ENCODE peak calls at places on chromosome 13, in four cellular contexts. One of them, this sample, is unnamed.

GRCh38 chr13:110250258-110250891 is 56.6 kb downstream of the COL4A1 start:
- DNase-seq in aorta: peak
- DNase-seq in cardiac muscle cell: peak
- DNase-seq in esophagus squamous epithelium: no peak
- DNase-seq in this sample: no peak

GRCh38 chr13:44171151-44171550 is 202.5 kb upstream of the SERP2 start:
- DNase-seq in esophagus squamous epithelium: no peak
- DNase-seq in cardiac muscle cell: no peak
- DNase-seq in aorta: no peak
- DNase-seq in this sample: no peak

GRCh38 chr13:89465366-89465765 is 1794.2 kb downstream of the SLITRK5 start:
- DNase-seq in aorta: no peak
- DNase-seq in esophagus squamous epithelium: no peak
- DNase-seq in cardiac muscle cell: peak
- DNase-seq in this sample: no peak

GRCh38 chr13:26132756-26133155 is 80.9 kb upstream of the SHISA2 start:
- DNase-seq in esophagus squamous epithelium: no peak
- DNase-seq in aorta: no peak
- DNase-seq in cardiac muscle cell: peak
- DNase-seq in this sample: no peak

GRCh38 chr13:109163052-109163413 is 533.6 kb downstream of the MYO16 start:
- DNase-seq in aorta: no peak
- DNase-seq in esophagus squamous epithelium: no peak
- DNase-seq in cardiac muscle cell: peak
- DNase-seq in this sample: no peak

GRCh38 chr13:95354680-95355487 is 53.6 kb upstream of the ABCC4 start:
- DNase-seq in aorta: no peak
- DNase-seq in esophagus squamous epithelium: no peak
- DNase-seq in cardiac muscle cell: peak
- DNase-seq in this sample: no peak

GRCh38 chr13:113209880-113210421 is 538 bp downstream of the CUL4A start:
- DNase-seq in cardiac muscle cell: peak
- DNase-seq in aorta: peak
- DNase-seq in esophagus squamous epithelium: no peak
- DNase-seq in this sample: peak

GRCh38 chr13:34247596-34247995 is 429.6 kb downstream of the RFC3 start:
- DNase-seq in cardiac muscle cell: no peak
- DNase-seq in esophagus squamous epithelium: no peak
- DNase-seq in aorta: no peak
- DNase-seq in this sample: no peak

GRCh38 chr13:35552172-35552844 is 75.8 kb upstream of the MAB21L1 start:
- DNase-seq in cardiac muscle cell: peak
- DNase-seq in aorta: no peak
- DNase-seq in esophagus squamous epithelium: no peak
- DNase-seq in this sample: no peak

GRCh38 chr13:36819811-36820140 is 754 bp downstream of the RFXAP start:
- DNase-seq in cardiac muscle cell: peak
- DNase-seq in esophagus squamous epithelium: no peak
- DNase-seq in aorta: no peak
- DNase-seq in this sample: no peak

GRCh38 chr13:94176576-94176975 is 302.9 kb downstream of the DCT start:
- DNase-seq in aorta: no peak
- DNase-seq in esophagus squamous epithelium: no peak
- DNase-seq in cardiac muscle cell: no peak
- DNase-seq in this sample: no peak

GRCh38 chr13:42219870-42220269 is 52.1 kb upstream of the AKAP11 start:
- DNase-seq in aorta: no peak
- DNase-seq in esophagus squamous epithelium: no peak
- DNase-seq in cardiac muscle cell: no peak
- DNase-seq in this sample: no peak

GRCh38 chr13:42219051-42219450 is 52.9 kb upstream of the AKAP11 start:
- DNase-seq in cardiac muscle cell: no peak
- DNase-seq in aorta: no peak
- DNase-seq in esophagus squamous epithelium: no peak
- DNase-seq in this sample: no peak

GRCh38 chr13:42221321-42221720 is 50.6 kb upstream of the AKAP11 start:
- DNase-seq in aorta: no peak
- DNase-seq in esophagus squamous epithelium: no peak
- DNase-seq in cardiac muscle cell: peak
- DNase-seq in this sample: no peak

GRCh38 chr13:42216422-42216735 is 55.6 kb upstream of the AKAP11 start:
- DNase-seq in aorta: no peak
- DNase-seq in esophagus squamous epithelium: no peak
- DNase-seq in cardiac muscle cell: no peak
- DNase-seq in this sample: no peak

GRCh38 chr13:42218576-42218975 is 53.4 kb upstream of the AKAP11 start:
- DNase-seq in aorta: no peak
- DNase-seq in esophagus squamous epithelium: no peak
- DNase-seq in cardiac muscle cell: no peak
- DNase-seq in this sample: no peak
- H3K4me3 ChIP-seq in aorta: no peak
- H3K4me3 ChIP-seq in esophagus squamous epithelium: no peak
- H3K4me3 ChIP-seq in cardiac muscle cell: no peak
- H3K4me3 ChIP-seq in this sample: no peak

DNA sequence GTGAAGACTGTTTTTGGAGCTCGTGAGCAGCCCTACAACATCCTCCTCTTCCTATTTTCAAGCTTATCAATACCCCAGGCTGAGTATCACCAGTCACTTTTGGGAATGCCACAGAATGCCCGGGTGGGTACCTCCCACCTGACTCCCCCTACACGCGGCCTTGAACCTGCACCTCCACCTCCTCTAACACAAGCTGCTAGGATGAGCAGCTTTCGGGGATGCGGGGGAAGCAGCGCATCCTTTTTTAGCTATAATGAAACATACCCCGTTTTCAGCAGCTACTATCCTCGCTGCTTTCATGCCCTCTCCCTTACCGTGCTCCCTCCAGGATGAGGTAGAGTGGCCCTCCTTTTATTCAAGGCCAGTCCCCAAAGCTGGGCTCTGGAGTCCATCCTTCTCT is 55.4 kb downstream of the STK24 start:
- DNase-seq in cardiac muscle cell: no peak
- DNase-seq in aorta: no peak
- DNase-seq in esophagus squamous epithelium: no peak
- DNase-seq in this sample: no peak
- H3K27ac ChIP-seq in cardiac muscle cell: no peak
- H3K27ac ChIP-seq in aorta: no peak
- H3K27ac ChIP-seq in esophagus squamous epithelium: no peak
- H3K27ac ChIP-seq in this sample: no peak

GRCh38 chr13:40172878-40173277 is 493.6 kb downstream of the FOXO1 start:
- DNase-seq in cardiac muscle cell: no peak
- DNase-seq in esophagus squamous epithelium: no peak
- DNase-seq in aorta: no peak
- DNase-seq in this sample: no peak

GRCh38 chr13:40171566-40171965 is 494.9 kb downstream of the FOXO1 start:
- DNase-seq in cardiac muscle cell: no peak
- DNase-seq in aorta: no peak
- DNase-seq in esophagus squamous epithelium: no peak
- DNase-seq in this sample: no peak

GRCh38 chr13:40170091-40170490 is 496.4 kb downstream of the FOXO1 start:
- DNase-seq in esophagus squamous epithelium: no peak
- DNase-seq in cardiac muscle cell: no peak
- DNase-seq in aorta: no peak
- DNase-seq in this sample: no peak

GRCh38 chr13:40170982-40171381 is 495.5 kb downstream of the FOXO1 start:
- DNase-seq in aorta: no peak
- DNase-seq in cardiac muscle cell: no peak
- DNase-seq in esophagus squamous epithelium: no peak
- DNase-seq in this sample: no peak

DNA sequence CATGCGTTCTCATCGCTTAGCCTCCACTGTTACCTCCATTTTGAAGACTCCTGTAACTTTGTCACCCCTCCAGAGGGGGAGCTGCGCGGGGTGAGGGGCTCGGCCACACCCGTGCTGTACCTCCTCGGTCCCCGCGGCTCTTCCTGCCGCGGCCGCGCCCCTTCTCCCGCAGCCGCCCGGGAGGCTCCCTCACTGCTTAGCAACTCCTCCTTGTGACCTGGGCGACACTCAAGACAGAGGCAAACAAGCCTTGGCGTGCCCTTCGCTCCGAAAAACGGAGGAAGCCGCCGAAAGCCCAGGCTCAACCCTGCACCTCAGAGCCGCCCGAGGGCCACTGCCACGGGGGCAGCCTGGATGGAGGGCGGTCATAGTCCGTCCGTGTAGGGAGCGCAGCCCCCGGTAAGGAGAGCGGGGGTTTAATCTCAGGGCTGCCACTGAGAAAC is 494.3 kb downstream of the FOXO1 start:
- DNase-seq in esophagus squamous epithelium: no peak
- DNase-seq in aorta: no peak
- DNase-seq in cardiac muscle cell: no peak
- DNase-seq in this sample: no peak
- H3K4me3 ChIP-seq in esophagus squamous epithelium: no peak
- H3K4me3 ChIP-seq in aorta: no peak
- H3K4me3 ChIP-seq in cardiac muscle cell: no peak
- H3K4me3 ChIP-seq in this sample: no peak

GRCh38 chr13:73681015-73681414 is 453.2 kb downstream of the KLF12 start:
- DNase-seq in esophagus squamous epithelium: no peak
- DNase-seq in cardiac muscle cell: no peak
- DNase-seq in aorta: no peak
- DNase-seq in this sample: no peak
- H3K27ac ChIP-seq in esophagus squamous epithelium: no peak
- H3K27ac ChIP-seq in cardiac muscle cell: no peak
- H3K27ac ChIP-seq in aorta: no peak
- H3K27ac ChIP-seq in this sample: no peak